ENCODE peak calls at places on chromosomes 2 and 18, in five cellular contexts. One of them, this sample, is unnamed. For H3K4me1, the result is how much of the 10 kb centered on the place peaks cover.

GRCh38 chr2:64137996-64138395 is 6.2 kb downstream of the PELI1 start:
- DNase-seq in PC-9: peak
- DNase-seq in ovary: no peak
- DNase-seq in neural progenitor cell: no peak
- DNase-seq in GM23248: no peak
- DNase-seq in this sample: no peak

GRCh38 chr2:19623488-19623887 is 265.1 kb upstream of the OSR1 start:
- DNase-seq in neural progenitor cell: no peak
- DNase-seq in PC-9: peak
- DNase-seq in GM23248: peak
- DNase-seq in ovary: no peak
- DNase-seq in this sample: no peak

GRCh38 chr2:20925265-20925889 is 102.5 kb upstream of the LDAH start:
- DNase-seq in neural progenitor cell: peak
- DNase-seq in PC-9: no peak
- DNase-seq in ovary: no peak
- DNase-seq in GM23248: peak
- DNase-seq in this sample: no peak

GRCh38 chr2:44579136-44579836 is 217.5 kb downstream of the CAMKMT start:
- DNase-seq in PC-9: peak
- DNase-seq in ovary: no peak
- DNase-seq in neural progenitor cell: peak
- DNase-seq in GM23248: peak
- DNase-seq in this sample: no peak

GRCh38 chr2:25417715-25418369 is 76.1 kb upstream of the DNMT3A start:
- DNase-seq in neural progenitor cell: no peak
- DNase-seq in PC-9: no peak
- DNase-seq in GM23248: no peak
- DNase-seq in ovary: no peak
- DNase-seq in this sample: no peak

GRCh38 chr2:38068228-38068627 is 7.7 kb downstream of the CYP1B1 start:
- DNase-seq in PC-9: no peak
- DNase-seq in GM23248: peak
- DNase-seq in ovary: no peak
- DNase-seq in neural progenitor cell: no peak
- DNase-seq in this sample: no peak

GRCh38 chr2:238864207-238865014 is 16.5 kb downstream of the TWIST2 start:
- DNase-seq in neural progenitor cell: peak
- DNase-seq in PC-9: peak
- DNase-seq in GM23248: peak
- DNase-seq in ovary: peak
- DNase-seq in this sample: peak

GRCh38 chr2:227201806-227202205 is 37.4 kb downstream of the COL4A3 start:
- DNase-seq in GM23248: no peak
- DNase-seq in neural progenitor cell: no peak
- DNase-seq in PC-9: no peak
- DNase-seq in ovary: no peak
- DNase-seq in this sample: no peak

GRCh38 chr2:118091140-118091478 is 2.8 kb downstream of the INSIG2 start:
- DNase-seq in PC-9: no peak
- DNase-seq in ovary: no peak
- DNase-seq in GM23248: no peak
- DNase-seq in neural progenitor cell: no peak
- DNase-seq in this sample: no peak

GRCh38 chr2:118094503-118094902 is 6.2 kb downstream of the INSIG2 start:
- DNase-seq in neural progenitor cell: no peak
- DNase-seq in PC-9: no peak
- DNase-seq in GM23248: no peak
- DNase-seq in ovary: no peak
- DNase-seq in this sample: no peak

GRCh38 chr2:118089015-118089800 is 937 bp downstream of the INSIG2 start:
- DNase-seq in GM23248: peak
- DNase-seq in ovary: peak
- DNase-seq in neural progenitor cell: peak
- DNase-seq in PC-9: peak
- DNase-seq in this sample: no peak

GRCh38 chr2:118088051-118089014 is at the start of gene INSIG2:
- DNase-seq in neural progenitor cell: peak
- DNase-seq in ovary: peak
- DNase-seq in PC-9: peak
- DNase-seq in GM23248: peak
- DNase-seq in this sample: peak

DNA sequence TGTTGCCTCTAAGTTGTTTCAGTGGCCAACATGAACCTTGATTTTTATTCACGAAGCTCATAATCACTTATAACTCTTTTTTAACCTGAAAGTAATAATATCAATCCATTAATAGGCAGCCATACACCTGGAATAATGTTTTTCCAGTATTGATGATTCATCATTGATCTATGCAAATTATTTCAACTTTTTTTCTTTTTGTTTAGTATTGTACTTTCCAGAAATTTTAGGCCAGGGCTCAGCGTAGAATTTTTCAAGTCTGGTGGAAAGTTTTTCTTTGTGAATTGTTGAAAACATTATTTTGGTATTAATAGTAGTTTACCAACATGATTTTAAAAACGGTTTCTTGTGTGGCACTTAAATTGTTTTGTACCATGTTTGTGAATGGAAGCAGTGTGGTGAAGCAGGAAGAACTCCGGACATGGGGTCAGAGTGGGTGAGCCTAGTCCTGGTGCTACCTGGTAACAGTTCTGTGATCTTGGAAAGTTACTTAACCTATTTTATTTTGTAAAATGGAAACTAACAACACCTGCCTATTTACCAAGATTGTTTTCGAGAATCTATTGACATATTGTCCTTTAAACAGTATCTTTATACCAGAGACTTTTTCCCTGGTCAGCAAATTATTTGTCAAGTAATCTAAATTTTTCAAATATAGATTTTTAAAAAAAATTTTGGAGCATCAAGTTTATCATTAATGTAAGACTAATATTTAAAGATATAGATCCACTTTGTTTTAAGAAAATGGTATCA is 2.3 kb downstream of the INSIG2 start:
- DNase-seq in PC-9: peak
- DNase-seq in GM23248: no peak
- DNase-seq in ovary: no peak
- DNase-seq in neural progenitor cell: no peak
- DNase-seq in this sample: no peak
- H3K4me1 ChIP-seq in PC-9: half or more
- H3K4me1 ChIP-seq in GM23248: under half
- H3K4me1 ChIP-seq in ovary: under half
- H3K4me1 ChIP-seq in neural progenitor cell: under half
- H3K4me1 ChIP-seq in this sample: under half

DNA sequence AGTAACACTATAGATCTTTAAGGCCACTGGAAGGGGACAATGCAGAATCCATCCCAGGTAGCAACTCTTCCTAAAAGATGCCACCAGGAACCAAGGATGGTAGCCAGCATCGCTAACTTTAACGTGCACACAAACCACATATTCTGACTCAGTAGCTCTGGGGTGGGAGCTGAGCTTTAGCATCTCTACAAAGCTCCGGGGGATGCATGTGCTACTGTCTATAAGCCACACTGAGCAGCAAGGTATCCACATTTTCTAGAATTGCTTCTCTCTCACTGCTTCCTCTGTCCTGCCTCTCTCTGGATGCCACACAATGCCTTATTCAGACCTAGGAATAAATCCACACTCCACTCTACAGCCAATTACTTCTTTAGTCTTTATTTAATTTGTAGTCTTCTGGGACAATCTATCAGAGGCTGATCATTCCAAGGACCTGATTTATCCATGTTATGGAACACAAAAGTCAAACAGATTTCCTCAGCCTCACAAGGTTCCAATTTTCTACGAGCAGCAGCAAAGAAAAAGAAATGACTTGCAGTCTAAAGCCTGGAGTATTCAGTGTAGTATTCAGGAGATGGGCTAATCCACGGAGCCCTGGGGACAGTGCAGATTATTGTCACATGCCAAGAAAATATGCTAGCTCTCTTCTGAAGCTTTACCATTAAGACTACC is 4.4 kb downstream of the BCL2 start:
- DNase-seq in PC-9: no peak
- DNase-seq in GM23248: no peak
- DNase-seq in ovary: no peak
- DNase-seq in neural progenitor cell: no peak
- DNase-seq in this sample: no peak
- H3K4me1 ChIP-seq in PC-9: under half
- H3K4me1 ChIP-seq in GM23248: under half
- H3K4me1 ChIP-seq in ovary: under half
- H3K4me1 ChIP-seq in neural progenitor cell: under half
- H3K4me1 ChIP-seq in this sample: under half

GRCh38 chr2:42124051-42124813 is 44.9 kb upstream of the EML4 start:
- DNase-seq in ovary: no peak
- DNase-seq in PC-9: peak
- DNase-seq in GM23248: no peak
- DNase-seq in neural progenitor cell: no peak
- DNase-seq in this sample: no peak
- H3K4me1 ChIP-seq in ovary: under half
- H3K4me1 ChIP-seq in PC-9: under half
- H3K4me1 ChIP-seq in GM23248: under half
- H3K4me1 ChIP-seq in neural progenitor cell: under half
- H3K4me1 ChIP-seq in this sample: under half

DNA sequence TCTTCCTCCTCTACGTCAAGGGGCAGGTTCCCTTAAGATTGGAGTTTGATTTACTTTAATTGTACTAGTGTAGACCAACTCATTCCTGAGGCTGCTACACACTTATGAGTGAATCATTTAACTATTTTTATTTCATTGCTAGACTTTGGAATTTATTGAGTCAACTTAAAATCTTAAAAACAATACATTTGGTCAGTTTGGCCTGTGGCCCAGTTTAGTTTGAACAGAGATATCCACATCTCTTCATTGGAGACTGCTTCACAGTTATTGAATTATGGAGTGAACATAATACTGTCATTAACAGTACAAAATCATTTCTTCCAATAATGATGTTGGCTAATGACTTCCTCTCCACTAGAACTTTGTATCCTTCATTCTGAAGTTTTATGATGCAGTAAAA is 34.5 kb upstream of the STPG4 start:
- DNase-seq in PC-9: peak
- DNase-seq in ovary: no peak
- DNase-seq in neural progenitor cell: no peak
- DNase-seq in GM23248: peak
- DNase-seq in this sample: no peak
- H3K4me1 ChIP-seq in PC-9: half or more
- H3K4me1 ChIP-seq in ovary: under half
- H3K4me1 ChIP-seq in neural progenitor cell: half or more
- H3K4me1 ChIP-seq in GM23248: half or more
- H3K4me1 ChIP-seq in this sample: under half

DNA sequence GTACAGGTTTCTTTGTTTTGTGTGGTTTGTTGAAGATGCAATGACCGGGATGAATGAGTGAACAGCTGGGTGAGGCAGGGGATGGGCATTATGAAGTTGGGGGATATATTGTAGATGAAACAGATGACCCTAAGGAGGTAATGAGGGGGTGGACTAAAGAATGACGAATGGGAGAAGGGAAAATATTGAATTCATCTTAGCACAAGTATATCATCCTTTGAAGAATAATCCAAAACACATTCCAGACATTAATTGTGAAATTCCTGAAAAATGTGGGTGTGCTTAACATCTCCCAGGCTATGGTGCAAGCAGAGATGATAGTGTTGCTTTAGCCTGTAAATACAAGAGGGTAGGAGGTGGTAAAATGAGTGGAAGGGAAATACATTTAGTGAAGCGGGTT is 5.8 kb downstream of the CRIM1 start:
- DNase-seq in GM23248: peak
- DNase-seq in neural progenitor cell: no peak
- DNase-seq in ovary: no peak
- DNase-seq in PC-9: peak
- DNase-seq in this sample: no peak
- H3K4me1 ChIP-seq in GM23248: half or more
- H3K4me1 ChIP-seq in neural progenitor cell: half or more
- H3K4me1 ChIP-seq in ovary: under half
- H3K4me1 ChIP-seq in PC-9: half or more
- H3K4me1 ChIP-seq in this sample: half or more

GRCh38 chr2:73987948-73988700 is 3.4 kb downstream of the TET3 start:
- DNase-seq in PC-9: no peak
- DNase-seq in neural progenitor cell: no peak
- DNase-seq in ovary: no peak
- DNase-seq in GM23248: no peak
- DNase-seq in this sample: no peak
- H3K4me1 ChIP-seq in PC-9: half or more
- H3K4me1 ChIP-seq in neural progenitor cell: under half
- H3K4me1 ChIP-seq in ovary: under half
- H3K4me1 ChIP-seq in GM23248: under half
- H3K4me1 ChIP-seq in this sample: under half